ENCODE peak calls at places on chromosomes 7 and 10, in six cellular contexts. S is AG09319, W is colonic mucosa, A is cardiac fibroblast, J is heart right ventricle, V is cardiac muscle cell. G is an unnamed sample.

GRCh38 chr7:48497521-48497920 is 326.3 kb downstream of the ABCA13 start:
- DNase-seq in S (no peak), W (no peak), A (no peak), J (no peak), V (no peak), G (no peak)

GRCh38 chr7:98148607-98149006 is 41.9 kb downstream of the LMTK2 start:
- DNase-seq in S (no peak), W (no peak), A (no peak), J (no peak), V (no peak), G (no peak)

GRCh38 chr10:113029055-113029440 is 79.0 kb downstream of the TCF7L2 start:
- DNase-seq in S (no peak), W (no peak), A (no peak), J (no peak), V (no peak), G (no peak)

GRCh38 chr7:137923380-137923779 is 76.6 kb upstream of the DGKI start:
- DNase-seq in S (no peak), W (no peak), A (peak), J (no peak), V (no peak), G (no peak)

GRCh38 chr10:61961278-61961677 is 59.8 kb downstream of the ARID5B start:
- DNase-seq in S (no peak), W (no peak), A (no peak), J (no peak), V (no peak), G (no peak)

GRCh38 chr7:156400046-156400445 is 240.5 kb upstream of the RNF32 start:
- DNase-seq in S (no peak), W (no peak), A (no peak), J (no peak), V (no peak), G (no peak)

GRCh38 chr10:32061440-32061839 is 5.2 kb upstream of the KIF5B start:
- DNase-seq in S (no peak), W (no peak), A (no peak), J (no peak), V (no peak), G (no peak)

GRCh38 chr7:139687980-139688632 is 89.7 kb downstream of the HIPK2 start:
- DNase-seq in S (no peak), W (no peak), A (peak), J (no peak), V (peak), G (no peak)

GRCh38 chr7:158128572-158128971 is 459.1 kb downstream of the PTPRN2 start:
- DNase-seq in S (no peak), W (no peak), A (no peak), J (no peak), V (no peak), G (no peak)

GRCh38 chr7:132203021-132203420 is 373.2 kb downstream of the PLXNA4 start:
- DNase-seq in S (no peak), W (no peak), A (no peak), J (no peak), V (no peak), G (no peak)

GRCh38 chr7:22772885-22773284 is 45.9 kb downstream of the IL6 start:
- DNase-seq in S (no peak), W (no peak), A (no peak), J (no peak), V (no peak), G (no peak)

GRCh38 chr7:100951172-100951571 is 1.8 kb downstream of the MUC3A start:
- DNase-seq in S (no peak), W (no peak), A (no peak), J (no peak), V (no peak), G (no peak)

GRCh38 chr7:46738165-46738564 is 817.1 kb upstream of the IGFBP3 start:
- DNase-seq in S (no peak), W (no peak), A (no peak), J (no peak), V (no peak), G (no peak)

GRCh38 chr10:110613341-110613995 is 30.7 kb upstream of the RBM20 start:
- DNase-seq in S (no peak), W (no peak), A (no peak), J (no peak), V (no peak), G (no peak)

GRCh38 chr7:99407849-99408346 is 499 bp downstream of the PDAP1 start:
- DNase-seq in S (peak), W (peak), A (peak), J (peak), V (peak), G (peak)

GRCh38 chr7:106313456-106313891 is 28.7 kb upstream of the NAMPT start:
- DNase-seq in S (no peak), W (no peak), A (peak), J (no peak), V (peak), G (peak)

GRCh38 chr7:149776305-149776704 is 2.9 kb upstream of the ZNF467 start:
- DNase-seq in S (no peak), W (peak), A (peak), J (peak), V (peak), G (peak)

GRCh38 chr10:66916030-66916429 is 9.8 kb upstream of the LRRTM3 start:
- DNase-seq in S (no peak), W (no peak), A (peak), J (no peak), V (no peak), G (no peak)

GRCh38 chr10:108631332-108631731 is 1292.0 kb downstream of the XPNPEP1 start:
- DNase-seq in S (no peak), W (no peak), A (no peak), J (no peak), V (no peak), G (no peak)

GRCh38 chr7:64793106-64793755 is 997 bp upstream of the ZNF138 start:
- DNase-seq in S (no peak), W (no peak), A (peak), J (no peak), V (no peak), G (no peak)

GRCh38 chr7:78649976-78650375 is 803.5 kb downstream of the MAGI2 start:
- DNase-seq in S (no peak), W (no peak), A (no peak), J (no peak), V (no peak), G (peak)

GRCh38 chr10:11701451-11702095 is 40.6 kb upstream of the ECHDC3 start:
- DNase-seq in S (no peak), W (no peak), A (no peak), J (no peak), V (no peak), G (no peak)

GRCh38 chr7:54907981-54908380 is 110.8 kb upstream of the EGFR start:
- DNase-seq in S (no peak), W (no peak), A (no peak), J (no peak), V (no peak), G (no peak)

GRCh38 chr7:106358103-106358663 is 73.4 kb upstream of the NAMPT start:
- DNase-seq in S (no peak), W (no peak), A (peak), J (no peak), V (peak), G (peak)

GRCh38 chr10:26385443-26385842 is 52.7 kb upstream of the APBB1IP start:
- DNase-seq in S (no peak), W (no peak), A (no peak), J (no peak), V (no peak), G (no peak)

GRCh38 chr7:104845541-104845940 is 168.5 kb upstream of the KMT2E start:
- DNase-seq in S (no peak), W (no peak), A (no peak), J (no peak), V (no peak), G (no peak)

GRCh38 chr7:121420976-121421375 is 24.9 kb upstream of the FAM3C start:
- DNase-seq in S (no peak), W (peak), A (no peak), J (no peak), V (no peak), G (peak)

GRCh38 chr7:114944742-114945625 is 23.1 kb downstream of the MDFIC start:
- DNase-seq in S (peak), W (peak), A (peak), J (peak), V (peak), G (no peak)

GRCh38 chr7:137992738-137993394 is 9.0 kb downstream of the CREB3L2 start:
- DNase-seq in S (peak), W (no peak), A (peak), J (no peak), V (peak), G (no peak)

GRCh38 chr10:35027567-35027966 is 62.6 kb downstream of the CUL2 start:
- DNase-seq in S (no peak), W (no peak), A (peak), J (no peak), V (peak), G (no peak)

GRCh38 chr10:68124718-68125117 is 15.4 kb downstream of the MYPN start:
- DNase-seq in S (no peak), W (no peak), A (no peak), J (no peak), V (no peak), G (no peak)

GRCh38 chr10:86291616-86292340 is 74.8 kb downstream of the GRID1 start:
- DNase-seq in S (no peak), W (peak), A (no peak), J (no peak), V (no peak), G (no peak)

GRCh38 chr10:23779287-23779686 is 340.4 kb downstream of the OTUD1 start:
- DNase-seq in S (no peak), W (no peak), A (no peak), J (no peak), V (no peak), G (no peak)

GRCh38 chr10:124001391-124002260 is 91.8 kb downstream of the CHST15 start:
- DNase-seq in S (no peak), W (peak), A (no peak), J (no peak), V (no peak), G (no peak)

GRCh38 chr10:11595395-11595692 is 16.1 kb downstream of the USP6NL start:
- DNase-seq in S (no peak), W (no peak), A (peak), J (no peak), V (peak), G (no peak)

GRCh38 chr10:72665925-72666324 is 26.0 kb upstream of the MCU start:
- DNase-seq in S (peak), W (no peak), A (peak), J (no peak), V (no peak), G (peak)

GRCh38 chr7:129643545-129644170 is 32.1 kb downstream of the NRF1 start:
- DNase-seq in S (no peak), W (no peak), A (peak), J (no peak), V (no peak), G (no peak)

GRCh38 chr10:124003481-124004371 is 89.7 kb downstream of the CHST15 start:
- DNase-seq in S (no peak), W (peak), A (no peak), J (no peak), V (no peak), G (no peak)

DNA sequence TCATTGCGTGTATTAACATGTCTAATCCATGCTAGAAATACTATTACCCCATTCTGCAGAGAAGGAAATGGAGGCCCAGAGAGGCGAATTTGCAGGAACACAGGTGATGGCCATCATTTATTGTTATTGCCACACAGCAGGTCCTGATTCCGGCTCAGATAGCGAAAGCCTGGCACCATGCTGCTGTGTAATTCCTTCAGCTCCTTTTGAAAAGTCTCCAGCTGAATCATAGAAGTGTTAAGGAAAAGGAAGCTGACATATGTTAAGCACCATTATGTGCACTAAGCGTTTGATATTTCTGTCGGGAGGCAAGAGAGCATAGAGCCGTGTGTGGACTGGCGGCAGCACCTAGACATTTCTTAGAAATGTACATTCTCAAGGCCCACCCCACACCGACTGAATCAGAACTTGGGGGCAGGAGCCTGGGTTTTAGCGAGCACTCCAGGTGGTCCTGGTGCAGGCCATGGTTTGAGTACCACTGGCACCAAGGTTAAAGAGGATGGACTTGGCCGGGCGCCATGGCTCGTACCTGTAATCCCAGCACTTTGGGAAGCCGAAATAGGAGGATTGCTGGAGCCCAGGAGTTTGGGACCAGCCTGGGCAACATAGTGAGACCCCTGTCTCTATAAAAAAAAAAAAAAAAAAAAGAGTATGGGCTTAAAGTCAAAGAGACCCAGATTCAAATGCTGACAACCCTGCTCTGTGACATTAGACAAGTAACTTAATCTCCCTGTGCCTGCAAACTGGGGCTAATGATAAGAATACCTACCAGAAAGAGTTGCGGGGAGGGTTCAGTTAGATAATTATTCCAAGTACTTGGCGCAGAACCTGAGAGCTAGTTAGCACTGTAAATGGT is 52.2 kb downstream of the UNC5B start:
- DNase-seq in S (no peak), W (no peak), A (no peak), J (no peak), V (no peak), G (no peak)
- TF ChIP-seq CTCF in S (no peak), W (no peak), A (no peak), J (no peak), V (no peak), G (no peak)

DNA sequence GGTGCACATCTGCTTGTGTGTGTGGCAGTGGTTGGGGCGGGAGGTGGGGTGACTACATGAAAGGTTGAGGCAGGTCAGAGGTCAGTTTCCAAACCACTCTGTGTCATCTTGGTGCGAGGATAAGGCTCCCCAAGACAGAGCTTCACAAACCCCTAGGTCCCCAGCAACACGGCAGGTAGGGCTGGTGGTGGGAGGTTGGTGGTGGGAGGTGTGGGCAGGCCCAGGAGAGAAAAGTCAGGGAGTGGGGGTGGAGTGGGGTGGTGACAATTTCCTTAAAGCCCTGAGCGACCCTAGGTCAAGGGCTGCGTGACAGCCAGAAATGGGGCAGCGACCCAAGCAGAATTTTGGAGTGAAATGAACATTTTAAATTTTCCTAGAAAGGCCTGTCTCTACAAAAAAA is 1.6 kb upstream of the STRA8 start:
- DNase-seq in S (no peak), W (no peak), A (no peak), J (no peak), V (no peak), G (no peak)
- TF ChIP-seq CTCF in S (no peak), W (no peak), A (no peak), J (no peak), V (no peak), G (no peak)

GRCh38 chr7:6008668-6009611 is at the start of the genes AIMP2 and PMS2:
- DNase-seq in S (peak), W (peak), A (peak), J (peak), V (peak), G (peak)
- TF ChIP-seq CTCF in S (peak), W (no peak), A (no peak), J (no peak), V (no peak), G (no peak)

DNA sequence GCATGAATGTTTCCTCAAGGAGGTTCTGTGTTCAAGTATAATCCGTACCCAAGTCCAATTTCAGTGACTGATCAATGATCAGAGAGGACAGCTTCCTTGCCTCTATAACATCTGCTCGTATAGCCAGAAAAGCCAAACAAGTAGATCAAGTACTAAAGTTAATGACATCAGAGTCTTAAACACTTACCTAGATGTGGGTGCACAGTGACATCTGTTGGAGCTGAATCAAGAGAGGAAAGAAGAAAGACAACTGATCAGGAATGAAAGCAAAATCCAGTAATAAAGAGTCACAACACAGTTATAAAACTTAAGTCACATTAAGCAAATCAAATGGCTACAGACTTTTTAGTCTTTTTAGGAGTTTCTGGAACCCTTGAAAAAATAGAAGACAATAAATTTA is 236.5 kb downstream of the RELN start:
- DNase-seq in S (no peak), W (no peak), A (peak), J (no peak), V (peak), G (peak)
- TF ChIP-seq CTCF in S (no peak), W (no peak), A (peak), J (no peak), V (no peak), G (no peak)

GRCh38 chr7:974820-975681 is at the start of gene COX19:
- DNase-seq in S (peak), W (peak), A (peak), J (peak), V (peak), G (peak)
- TF ChIP-seq CTCF in S (no peak), W (no peak), A (no peak), J (no peak), V (no peak), G (no peak)